ENCODE peak calls at places on chromosomes 11 and 22, in seven cellular contexts. S is H1, X is mesenchymal stem cell, I is IMR-90, L is mesendoderm, N is neuronal stem cell, R is H9. F is an unnamed sample.

GRCh38 chr11:96782632-96783031 is 392.8 kb downstream of the JRKL start:
- DNase-seq in R (no peak), L (no peak), I (no peak), N (no peak), S (no peak), X (no peak), F (no peak)

GRCh38 chr11:76885390-76886097 is 24.8 kb downstream of the ACER3 start:
- DNase-seq in L (no peak), N (no peak), S (no peak), R (no peak), I (peak), X (peak), F (no peak)

GRCh38 chr11:17164361-17165246 is 43.2 kb downstream of the PIK3C2A start:
- DNase-seq in R (no peak), I (peak), N (no peak), S (no peak), L (peak), X (peak), F (no peak)

GRCh38 chr11:61007971-61008896 is 36.8 kb downstream of the CD6 start:
- DNase-seq in R (peak), I (no peak), N (peak), S (peak), L (peak), X (no peak), F (peak)

GRCh38 chr11:69807416-69807815 is 11.8 kb downstream of the FGF3 start:
- DNase-seq in R (no peak), I (no peak), N (no peak), S (no peak), X (no peak), L (no peak), F (peak)

GRCh38 chr11:71309611-71310010 is 57.2 kb upstream of the SHANK2 start:
- DNase-seq in N (no peak), S (no peak), I (no peak), R (peak), X (no peak), L (no peak), F (no peak)

GRCh38 chr11:35214792-35215193 is 75.8 kb downstream of the CD44 start:
- DNase-seq in I (peak), N (no peak), L (peak), X (peak), S (peak), R (peak), F (no peak)

GRCh38 chr11:108241370-108242037 is 18.6 kb downstream of the ATM start:
- DNase-seq in I (peak), S (no peak), N (no peak), R (no peak), L (no peak), X (no peak), F (peak)

GRCh38 chr11:75166791-75167190 is 15.9 kb downstream of the SLCO2B1 start:
- DNase-seq in I (no peak), L (no peak), N (no peak), R (no peak), S (no peak), X (no peak), F (no peak)

GRCh38 chr11:73087730-73088129 is 54.4 kb downstream of the FCHSD2 start:
- DNase-seq in N (no peak), R (no peak), S (no peak), X (peak), I (peak), L (no peak), F (peak)

GRCh38 chr11:39374963-39375698 is 2084.3 kb downstream of the LRRC4C start:
- DNase-seq in L (peak), S (no peak), X (peak), I (peak), N (peak), R (no peak), F (peak)

GRCh38 chr11:61362542-61362875 is 335 bp downstream of the TMEM138 start:
- DNase-seq in I (peak), R (no peak), N (no peak), S (no peak), L (no peak), X (peak), F (peak)

GRCh38 chr11:44751066-44751465 is 24.3 kb downstream of the TSPAN18 start:
- DNase-seq in S (no peak), I (no peak), N (no peak), R (peak), L (no peak), X (no peak), F (no peak)

GRCh38 chr11:16013649-16014275 is 342.6 kb downstream of the SOX6 start:
- DNase-seq in L (peak), I (peak), S (no peak), R (no peak), X (peak), N (no peak), F (no peak)

GRCh38 chr11:125063429-125064043 is 431 bp downstream of the SLC37A2 start:
- DNase-seq in I (no peak), S (no peak), R (peak), N (peak), X (no peak), L (peak), F (no peak)

GRCh38 chr11:33294797-33295196 is 37.6 kb downstream of the HIPK3 start:
- DNase-seq in L (no peak), X (no peak), I (no peak), S (no peak), N (no peak), R (no peak), F (no peak)

GRCh38 chr11:100739636-100740035 is 52.5 kb downstream of the ARHGAP42 start:
- DNase-seq in S (no peak), X (peak), R (no peak), L (peak), N (no peak), I (peak), F (peak)

GRCh38 chr11:123431619-123432018 is 1.6 kb downstream of the GRAMD1B start:
- DNase-seq in I (peak), L (peak), R (no peak), N (no peak), S (no peak), X (no peak), F (no peak)

GRCh38 chr22:19448076-19448607 is 631 bp upstream of the C22orf39 start:
- DNase-seq in N (no peak), R (peak), X (peak), I (peak), S (no peak), L (peak), F (peak)

GRCh38 chr11:70526116-70527045 is 128.1 kb downstream of the CTTN start:
- DNase-seq in N (no peak), R (no peak), L (no peak), X (no peak), I (no peak), S (no peak), F (peak)

GRCh38 chr11:111327908-111328624 is 29.7 kb downstream of the POU2AF3 start:
- DNase-seq in R (peak), X (no peak), L (peak), S (no peak), I (no peak), N (no peak), F (peak)

GRCh38 chr11:60345489-60345888 is 18.4 kb downstream of the MS4A6E start:
- DNase-seq in N (no peak), L (peak), S (peak), I (no peak), R (peak), X (peak), F (peak)

GRCh38 chr11:40235841-40236240 is 1223.6 kb downstream of the LRRC4C start:
- DNase-seq in L (no peak), N (no peak), I (no peak), S (no peak), X (no peak), R (no peak), F (no peak)

GRCh38 chr22:46551321-46551720 is 13.9 kb upstream of the CELSR1 start:
- DNase-seq in S (no peak), R (no peak), N (no peak), X (no peak), I (no peak), L (no peak), F (no peak)

GRCh38 chr22:27397036-27397947 is 404.3 kb downstream of the MN1 start:
- DNase-seq in L (no peak), X (peak), S (no peak), R (no peak), N (no peak), I (peak), F (peak)

GRCh38 chr11:119410501-119410900 is 12.5 kb downstream of the THY1 start:
- DNase-seq in I (no peak), L (no peak), X (no peak), R (no peak), N (no peak), S (no peak), F (no peak)

GRCh38 chr11:110053848-110054414 is 39.3 kb upstream of the ZC3H12C start:
- DNase-seq in N (no peak), X (no peak), R (no peak), I (no peak), L (peak), S (no peak), F (peak)

GRCh38 chr11:69659591-69659990 is 15.6 kb downstream of the LTO1 start:
- DNase-seq in L (no peak), I (no peak), R (no peak), X (no peak), S (no peak), N (no peak), F (no peak)

GRCh38 chr11:97414801-97415200 is 1025.0 kb downstream of the JRKL start:
- DNase-seq in N (no peak), I (no peak), L (no peak), S (no peak), X (peak), R (no peak), F (no peak)

GRCh38 chr22:49964493-49965290 is 4.1 kb downstream of the PIM3 start:
- DNase-seq in X (no peak), N (no peak), I (no peak), R (peak), S (no peak), L (no peak), F (no peak)

GRCh38 chr11:65204646-65205601 is 23.2 kb downstream of the CAPN1 start:
- DNase-seq in I (peak), L (peak), R (peak), N (peak), S (no peak), X (peak), F (no peak)

GRCh38 chr11:84564180-84564866 is 1062.8 kb downstream of the DLG2 start:
- DNase-seq in I (peak), R (no peak), S (no peak), X (peak), L (peak), N (peak), F (peak)

GRCh38 chr11:84563356-84563755 is 1063.8 kb downstream of the DLG2 start:
- DNase-seq in S (no peak), I (no peak), N (no peak), R (no peak), L (no peak), X (no peak), F (no peak)

GRCh38 chr11:84564867-84565184 is 1062.3 kb downstream of the DLG2 start:
- DNase-seq in X (no peak), R (no peak), L (no peak), S (no peak), I (no peak), N (no peak), F (no peak)

GRCh38 chr11:84566681-84567080 is 1060.5 kb downstream of the DLG2 start:
- DNase-seq in R (no peak), N (no peak), X (no peak), S (no peak), I (no peak), L (no peak), F (no peak)
- H3K23ac ChIP-seq in R (no peak), N (no peak), X (no peak), S (no peak), I (no peak), L (no peak), F (no peak)

GRCh38 chr22:24503851-24504170 is 8.7 kb downstream of the UPB1 start:
- DNase-seq in L (no peak), R (no peak), S (no peak), N (no peak), I (no peak), X (no peak), F (no peak)
- H3K9ac ChIP-seq in L (no peak), R (no peak), S (no peak), N (no peak), I (no peak), X (no peak), F (no peak)

GRCh38 chr11:46438211-46438610 is 46.6 kb upstream of the CHRM4 start:
- DNase-seq in I (no peak), N (no peak), L (peak), X (no peak), S (no peak), R (no peak), F (no peak)
- H3K23ac ChIP-seq in I (no peak), N (no peak), L (no peak), X (no peak), S (no peak), R (no peak), F (no peak)

GRCh38 chr11:122181372-122181771 is 65.4 kb upstream of the BLID start:
- DNase-seq in S (no peak), I (no peak), R (no peak), X (peak), L (no peak), N (no peak), F (no peak)
- H3K9ac ChIP-seq in S (no peak), I (peak), R (no peak), X (peak), L (no peak), N (no peak), F (no peak)

DNA sequence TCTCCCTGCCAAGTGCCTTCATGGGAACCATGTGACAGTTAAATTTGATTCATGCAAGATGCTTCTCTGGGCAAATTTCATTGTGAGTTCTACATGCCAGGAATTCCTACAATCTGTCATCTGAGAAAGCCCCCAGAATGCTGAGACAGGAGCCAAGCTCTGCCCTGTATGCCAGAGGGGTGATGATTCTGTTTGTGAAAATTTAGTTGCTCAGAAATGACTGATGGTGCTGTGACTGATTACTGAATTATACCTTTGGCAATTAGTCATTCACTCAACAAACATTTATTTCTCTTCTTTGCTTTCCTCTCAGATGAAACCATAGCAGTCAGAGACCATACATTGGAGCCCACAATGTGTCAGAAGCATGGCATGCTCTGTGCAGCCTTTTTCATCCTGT is 68.9 kb upstream of the ZBED5 start:
- DNase-seq in N (no peak), L (no peak), I (peak), R (no peak), X (no peak), S (no peak), F (no peak)
- H3K23ac ChIP-seq in N (no peak), L (no peak), I (no peak), R (no peak), X (no peak), S (no peak), F (no peak)

GRCh38 chr11:2444301-2445106 is at the start of the genes KCNQ1 and TRPM5:
- DNase-seq in R (peak), L (peak), S (no peak), N (peak), X (no peak), I (no peak), F (peak)

GRCh38 chr11:2446590-2447252 is 1.9 kb downstream of the KCNQ1 start:
- DNase-seq in N (no peak), R (no peak), L (no peak), I (no peak), S (no peak), X (no peak), F (no peak)

GRCh38 chr11:2443881-2444300 is 423 bp downstream of the TRPM5 start:
- DNase-seq in N (no peak), S (no peak), I (no peak), L (no peak), X (no peak), R (no peak), F (no peak)

GRCh38 chr11:2445948-2446551 is 1.2 kb downstream of the KCNQ1 start:
- DNase-seq in R (no peak), X (no peak), S (no peak), N (no peak), I (no peak), L (no peak), F (no peak)

DNA sequence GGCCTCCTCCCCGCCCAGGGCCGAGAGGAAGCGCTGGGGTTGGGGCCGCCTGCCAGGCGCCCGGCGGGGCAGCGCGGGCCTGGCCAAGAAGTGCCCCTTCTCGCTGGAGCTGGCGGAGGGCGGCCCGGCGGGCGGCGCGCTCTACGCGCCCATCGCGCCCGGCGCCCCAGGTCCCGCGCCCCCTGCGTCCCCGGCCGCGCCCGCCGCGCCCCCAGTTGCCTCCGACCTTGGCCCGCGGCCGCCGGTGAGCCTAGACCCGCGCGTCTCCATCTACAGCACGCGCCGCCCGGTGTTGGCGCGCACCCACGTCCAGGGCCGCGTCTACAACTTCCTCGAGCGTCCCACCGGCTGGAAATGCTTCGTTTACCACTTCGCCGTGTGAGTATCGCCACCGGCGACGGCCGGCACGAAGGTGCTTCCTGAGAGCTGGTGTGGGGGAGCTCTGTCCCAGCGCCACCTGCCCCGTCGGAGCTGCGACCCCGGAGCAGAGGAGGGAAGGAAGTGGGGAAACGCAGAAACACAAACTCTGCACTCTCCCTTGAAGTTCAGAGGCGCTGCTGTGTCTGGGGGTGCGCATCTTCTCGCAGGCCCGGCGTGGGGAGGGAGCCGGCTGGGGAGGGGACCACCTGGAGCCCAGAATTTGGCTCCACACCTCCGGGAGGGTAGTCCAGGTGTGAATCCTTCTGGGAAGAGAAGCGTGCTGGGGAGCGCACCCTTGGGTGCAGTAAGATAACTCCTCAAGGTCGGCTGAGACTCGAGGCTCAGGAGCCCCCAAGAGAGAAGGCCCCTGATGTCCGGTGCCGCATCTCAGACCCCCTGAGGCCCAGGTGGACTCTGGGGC is 519 bp downstream of the KCNQ1 start:
- DNase-seq in R (no peak), I (no peak), X (no peak), L (no peak), N (no peak), S (no peak), F (no peak)
- H3K9ac ChIP-seq in R (no peak), I (no peak), X (no peak), L (no peak), N (peak), S (no peak), F (no peak)

GRCh38 chr11:3809624-3809928 is 1.2 kb downstream of the PGAP2 start:
- DNase-seq in X (no peak), S (no peak), L (peak), I (no peak), R (no peak), N (no peak), F (peak)

GRCh38 chr11:3810446-3810845 is 2.1 kb downstream of the PGAP2 start:
- DNase-seq in L (no peak), I (no peak), N (no peak), R (no peak), S (no peak), X (no peak), F (no peak)

GRCh38 chr11:3807856-3808845 is at the start of gene PGAP2:
- DNase-seq in X (peak), R (peak), I (peak), L (peak), S (peak), N (peak), F (peak)

GRCh38 chr11:3810951-3811350 is 2.6 kb downstream of the PGAP2 start:
- DNase-seq in N (no peak), I (peak), X (no peak), R (no peak), S (no peak), L (no peak), F (no peak)

GRCh38 chr11:3808846-3809623 is 675 bp downstream of the PGAP2 start:
- DNase-seq in L (peak), X (peak), R (peak), S (no peak), I (peak), N (no peak), F (peak)
- H3K23ac ChIP-seq in L (no peak), X (no peak), R (no peak), S (no peak), I (no peak), N (peak), F (no peak)

F was measured in trophoblast cell.